ENCODE peak calls at places on chromosome 7, in seven cellular contexts. One of them, this sample, is unnamed.

GRCh38 chr7:47515305-47515834 is 66.5 kb downstream of the TNS3 start:
- DNase-seq in SK-N-SH: no peak
- DNase-seq in HCT116: no peak
- DNase-seq in HepG2: no peak
- DNase-seq in NT2/D1: no peak
- DNase-seq in GM12878: no peak
- DNase-seq in K562: no peak
- DNase-seq in this sample: no peak

GRCh38 chr7:93232673-93233018 is 480 bp downstream of the VPS50 start:
- DNase-seq in SK-N-SH: no peak
- DNase-seq in HCT116: no peak
- DNase-seq in HepG2: no peak
- DNase-seq in NT2/D1: no peak
- DNase-seq in GM12878: no peak
- DNase-seq in K562: peak; percentile 30
- DNase-seq in this sample: no peak

GRCh38 chr7:135095450-135095849 is 52.4 kb upstream of the TMEM140 start:
- DNase-seq in SK-N-SH: no peak
- DNase-seq in HCT116: no peak
- DNase-seq in HepG2: no peak
- DNase-seq in NT2/D1: no peak
- DNase-seq in GM12878: no peak
- DNase-seq in K562: no peak
- DNase-seq in this sample: no peak

GRCh38 chr7:138239244-138239643 is 163.0 kb downstream of the AKR1D1 start:
- DNase-seq in SK-N-SH: no peak
- DNase-seq in HCT116: no peak
- DNase-seq in HepG2: no peak
- DNase-seq in NT2/D1: no peak
- DNase-seq in GM12878: no peak
- DNase-seq in K562: peak; percentile 20
- DNase-seq in this sample: no peak

GRCh38 chr7:120725376-120726039 is 132.4 kb downstream of the TSPAN12 start:
- DNase-seq in SK-N-SH: peak; percentile 22
- DNase-seq in HCT116: peak; percentile 43
- DNase-seq in HepG2: peak; percentile 16
- DNase-seq in NT2/D1: no peak
- DNase-seq in GM12878: no peak
- DNase-seq in K562: peak; percentile 46
- DNase-seq in this sample: no peak

GRCh38 chr7:138077809-138078208 is 1.6 kb downstream of the AKR1D1 start:
- DNase-seq in SK-N-SH: no peak
- DNase-seq in HCT116: no peak
- DNase-seq in HepG2: no peak
- DNase-seq in NT2/D1: no peak
- DNase-seq in GM12878: no peak
- DNase-seq in K562: no peak
- DNase-seq in this sample: no peak

GRCh38 chr7:96118449-96119001 is 203.4 kb downstream of the SLC25A13 start:
- DNase-seq in SK-N-SH: no peak
- DNase-seq in HCT116: no peak
- DNase-seq in HepG2: no peak
- DNase-seq in NT2/D1: no peak
- DNase-seq in GM12878: no peak
- DNase-seq in K562: peak; percentile 16
- DNase-seq in this sample: no peak

GRCh38 chr7:102331536-102332275 is 24.5 kb downstream of the SPDYE6 start:
- DNase-seq in SK-N-SH: no peak
- DNase-seq in HCT116: peak; percentile 6
- DNase-seq in HepG2: no peak
- DNase-seq in NT2/D1: no peak
- DNase-seq in GM12878: no peak
- DNase-seq in K562: peak; percentile 15
- DNase-seq in this sample: no peak

GRCh38 chr7:152597514-152597913 is 78.4 kb downstream of the XRCC2 start:
- DNase-seq in SK-N-SH: no peak
- DNase-seq in HCT116: no peak
- DNase-seq in HepG2: no peak
- DNase-seq in NT2/D1: no peak
- DNase-seq in GM12878: no peak
- DNase-seq in K562: no peak
- DNase-seq in this sample: no peak

GRCh38 chr7:155684546-155684945 is 40.1 kb downstream of the RBM33 start:
- DNase-seq in SK-N-SH: no peak
- DNase-seq in HCT116: no peak
- DNase-seq in HepG2: no peak
- DNase-seq in NT2/D1: no peak
- DNase-seq in GM12878: no peak
- DNase-seq in K562: no peak
- DNase-seq in this sample: no peak

GRCh38 chr7:129150199-129150996 is 5.9 kb downstream of the TSPAN33 start:
- DNase-seq in SK-N-SH: no peak
- DNase-seq in HCT116: no peak
- DNase-seq in HepG2: no peak
- DNase-seq in NT2/D1: no peak
- DNase-seq in GM12878: no peak
- DNase-seq in K562: peak; percentile 87
- DNase-seq in this sample: no peak

GRCh38 chr7:139654270-139655181 is 123.3 kb downstream of the HIPK2 start:
- DNase-seq in SK-N-SH: no peak
- DNase-seq in HCT116: no peak
- DNase-seq in HepG2: no peak
- DNase-seq in NT2/D1: no peak
- DNase-seq in GM12878: no peak
- DNase-seq in K562: no peak
- DNase-seq in this sample: no peak

GRCh38 chr7:99133766-99134564 is 9.9 kb downstream of the SMURF1 start:
- DNase-seq in SK-N-SH: no peak
- DNase-seq in HCT116: no peak
- DNase-seq in HepG2: no peak
- DNase-seq in NT2/D1: no peak
- DNase-seq in GM12878: no peak
- DNase-seq in K562: no peak
- DNase-seq in this sample: no peak

GRCh38 chr7:3232228-3232627 is 68.8 kb upstream of the SDK1 start:
- DNase-seq in SK-N-SH: no peak
- DNase-seq in HCT116: no peak
- DNase-seq in HepG2: no peak
- DNase-seq in NT2/D1: no peak
- DNase-seq in GM12878: no peak
- DNase-seq in K562: no peak
- DNase-seq in this sample: no peak

GRCh38 chr7:13037216-13037615 is 349.8 kb downstream of the ARL4A start:
- DNase-seq in SK-N-SH: no peak
- DNase-seq in HCT116: no peak
- DNase-seq in HepG2: no peak
- DNase-seq in NT2/D1: no peak
- DNase-seq in GM12878: no peak
- DNase-seq in K562: no peak
- DNase-seq in this sample: no peak

DNA sequence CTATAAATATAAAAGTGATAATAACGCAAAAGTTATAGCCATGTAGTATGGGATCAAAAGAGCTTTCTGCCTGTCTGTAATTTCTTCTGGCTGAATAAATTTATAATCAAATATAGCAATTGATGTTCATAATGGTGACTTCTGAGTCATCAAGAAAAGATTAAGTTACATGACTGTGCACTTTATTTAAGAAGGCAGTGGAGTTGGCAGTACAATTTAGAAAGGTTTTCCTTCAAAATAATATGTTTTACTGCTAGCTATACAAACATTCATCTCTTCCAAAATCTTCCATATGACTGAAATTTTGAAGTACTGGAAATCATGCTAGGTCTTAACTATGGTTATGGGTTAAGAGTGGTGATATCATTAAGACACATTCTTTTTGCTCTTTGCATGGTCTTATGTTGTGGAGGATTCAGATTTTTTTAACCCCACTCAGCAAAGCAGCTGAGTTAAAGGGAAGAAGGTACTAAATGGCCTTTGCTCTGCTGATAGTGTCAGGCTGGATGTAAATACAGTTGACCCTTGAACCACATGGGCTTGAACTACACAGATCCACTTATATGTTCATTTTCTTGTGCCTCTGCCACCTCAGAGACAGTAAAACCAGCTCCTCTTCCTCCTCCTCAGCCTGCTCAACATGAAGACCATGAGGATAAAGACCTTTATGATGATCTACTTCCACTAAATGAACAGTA is 323.6 kb downstream of the BBS9 start:
- DNase-seq in SK-N-SH: no peak
- DNase-seq in HCT116: no peak
- DNase-seq in HepG2: peak; percentile 14
- DNase-seq in NT2/D1: no peak
- DNase-seq in GM12878: no peak
- DNase-seq in K562: no peak
- DNase-seq in this sample: no peak
- TF ChIP-seq YY1 in SK-N-SH: no peak
- TF ChIP-seq YY1 in HCT116: no peak
- TF ChIP-seq YY1 in HepG2: no peak
- TF ChIP-seq YY1 in NT2/D1: no peak
- TF ChIP-seq YY1 in GM12878: no peak
- TF ChIP-seq YY1 in K562: no peak
- TF ChIP-seq YY1 in this sample: no peak

GRCh38 chr7:33680682-33681081 is 224.7 kb upstream of the BMPER start:
- DNase-seq in SK-N-SH: no peak
- DNase-seq in HCT116: no peak
- DNase-seq in HepG2: no peak
- DNase-seq in NT2/D1: no peak
- DNase-seq in GM12878: no peak
- DNase-seq in K562: no peak
- DNase-seq in this sample: no peak

GRCh38 chr7:33687601-33688000 is 217.7 kb upstream of the BMPER start:
- DNase-seq in SK-N-SH: no peak
- DNase-seq in HCT116: no peak
- DNase-seq in HepG2: no peak
- DNase-seq in NT2/D1: no peak
- DNase-seq in GM12878: no peak
- DNase-seq in K562: no peak
- DNase-seq in this sample: no peak

GRCh38 chr7:33685488-33685887 is 219.9 kb upstream of the BMPER start:
- DNase-seq in SK-N-SH: no peak
- DNase-seq in HCT116: no peak
- DNase-seq in HepG2: no peak
- DNase-seq in NT2/D1: no peak
- DNase-seq in GM12878: no peak
- DNase-seq in K562: no peak
- DNase-seq in this sample: no peak

GRCh38 chr7:33686001-33686591 is 219.2 kb upstream of the BMPER start:
- DNase-seq in SK-N-SH: peak; percentile 18
- DNase-seq in HCT116: no peak
- DNase-seq in HepG2: no peak
- DNase-seq in NT2/D1: no peak
- DNase-seq in GM12878: no peak
- DNase-seq in K562: no peak
- DNase-seq in this sample: no peak
- TF ChIP-seq YY1 in SK-N-SH: no peak
- TF ChIP-seq YY1 in HCT116: no peak
- TF ChIP-seq YY1 in HepG2: no peak
- TF ChIP-seq YY1 in NT2/D1: no peak
- TF ChIP-seq YY1 in GM12878: no peak
- TF ChIP-seq YY1 in K562: no peak
- TF ChIP-seq YY1 in this sample: no peak

GRCh38 chr7:142228681-142229080 is 29.2 kb downstream of the PRSS58 start:
- DNase-seq in SK-N-SH: no peak
- DNase-seq in HCT116: no peak
- DNase-seq in HepG2: no peak
- DNase-seq in NT2/D1: peak; percentile 25
- DNase-seq in GM12878: no peak
- DNase-seq in K562: no peak
- DNase-seq in this sample: no peak

DNA sequence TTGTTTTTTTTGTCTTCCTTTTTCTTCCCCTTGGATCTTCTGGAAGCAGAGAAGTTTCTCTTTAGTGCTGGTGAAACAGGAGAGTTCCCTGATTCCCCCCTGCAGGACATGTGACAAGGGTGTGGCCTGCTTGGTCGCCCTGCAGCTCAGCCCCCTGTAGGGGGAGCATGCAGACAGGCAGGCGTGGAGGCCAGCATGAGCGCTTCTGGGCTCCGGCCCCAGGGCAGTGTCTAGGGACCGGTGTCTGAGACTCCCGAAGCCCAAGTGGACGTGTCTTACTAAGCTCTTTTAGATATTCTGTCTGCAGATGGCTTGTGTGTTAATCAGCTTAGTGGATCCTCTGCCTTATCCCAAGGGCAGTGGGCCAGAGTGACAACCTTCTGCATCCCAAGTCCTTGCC is 26.1 kb downstream of the PRSS58 start:
- DNase-seq in SK-N-SH: peak; percentile 28
- DNase-seq in HCT116: peak; percentile 46
- DNase-seq in HepG2: peak; percentile 20
- DNase-seq in NT2/D1: peak; percentile 28
- DNase-seq in GM12878: no peak
- DNase-seq in K562: peak; percentile 47
- DNase-seq in this sample: peak; percentile 29
- TF ChIP-seq YY1 in SK-N-SH: no peak
- TF ChIP-seq YY1 in HCT116: no peak
- TF ChIP-seq YY1 in HepG2: no peak
- TF ChIP-seq YY1 in NT2/D1: no peak
- TF ChIP-seq YY1 in GM12878: no peak
- TF ChIP-seq YY1 in K562: no peak
- TF ChIP-seq YY1 in this sample: no peak

GRCh38 chr7:871900-872537 is 4.3 kb upstream of the GET4 start:
- DNase-seq in SK-N-SH: no peak
- DNase-seq in HCT116: no peak
- DNase-seq in HepG2: no peak
- DNase-seq in NT2/D1: no peak
- DNase-seq in GM12878: no peak
- DNase-seq in K562: no peak
- DNase-seq in this sample: no peak

GRCh38 chr7:868189-868486 is 8.2 kb upstream of the GET4 start:
- DNase-seq in SK-N-SH: peak; percentile 84
- DNase-seq in HCT116: no peak
- DNase-seq in HepG2: no peak
- DNase-seq in NT2/D1: no peak
- DNase-seq in GM12878: no peak
- DNase-seq in K562: no peak
- DNase-seq in this sample: no peak

GRCh38 chr7:867001-867405 is 9.4 kb upstream of the GET4 start:
- DNase-seq in SK-N-SH: no peak
- DNase-seq in HCT116: no peak
- DNase-seq in HepG2: no peak
- DNase-seq in NT2/D1: no peak
- DNase-seq in GM12878: no peak
- DNase-seq in K562: no peak
- DNase-seq in this sample: no peak

GRCh38 chr7:867406-868188 is 8.8 kb upstream of the GET4 start:
- DNase-seq in SK-N-SH: no peak
- DNase-seq in HCT116: no peak
- DNase-seq in HepG2: no peak
- DNase-seq in NT2/D1: no peak
- DNase-seq in GM12878: no peak
- DNase-seq in K562: no peak
- DNase-seq in this sample: no peak

DNA sequence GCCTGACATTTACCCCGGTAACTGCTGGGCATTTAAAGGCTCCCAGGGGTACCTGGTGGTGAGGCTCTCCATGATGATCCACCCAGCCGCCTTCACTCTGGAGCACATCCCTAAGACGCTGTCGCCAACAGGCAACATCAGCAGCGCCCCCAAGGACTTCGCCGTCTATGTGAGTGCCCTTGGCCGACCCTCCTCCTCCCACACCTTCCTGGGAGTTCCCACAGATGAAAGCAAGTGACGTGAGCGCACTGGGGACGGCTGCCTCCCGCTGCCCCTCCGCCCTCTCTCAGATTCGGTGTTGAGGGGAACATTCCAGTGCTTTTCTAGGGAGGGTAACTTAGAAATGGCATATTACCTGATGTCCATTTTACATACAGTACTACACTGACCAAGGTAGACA is 7.0 kb upstream of the GET4 start:
- DNase-seq in SK-N-SH: no peak
- DNase-seq in HCT116: no peak
- DNase-seq in HepG2: no peak
- DNase-seq in NT2/D1: no peak
- DNase-seq in GM12878: no peak
- DNase-seq in K562: no peak
- DNase-seq in this sample: no peak
- TF ChIP-seq YY1 in SK-N-SH: no peak
- TF ChIP-seq YY1 in HCT116: no peak
- TF ChIP-seq YY1 in HepG2: no peak
- TF ChIP-seq YY1 in NT2/D1: no peak
- TF ChIP-seq YY1 in GM12878: no peak
- TF ChIP-seq YY1 in K562: no peak
- TF ChIP-seq YY1 in this sample: no peak